ENCODE peak calls at places on chromosomes 5 and 9, in eight cellular contexts. One of them, this sample, is unnamed.

GRCh38 chr9:33250458-33250995 is 10.6 kb downstream of the SPINK4 start:
- DNase-seq in mammary epithelial cell: peak
- DNase-seq in osteoblast: peak
- DNase-seq in cardiac fibroblast: peak
- DNase-seq in colonic mucosa: no peak
- DNase-seq in MM.1S: peak
- DNase-seq in brain microvascular endothelial cell: peak
- DNase-seq in lower leg skin: no peak
- DNase-seq in this sample: peak

GRCh38 chr5:89043676-89044075 is 160.7 kb upstream of the MEF2C start:
- DNase-seq in cardiac fibroblast: peak
- DNase-seq in brain microvascular endothelial cell: peak
- DNase-seq in MM.1S: peak
- DNase-seq in lower leg skin: no peak
- DNase-seq in osteoblast: no peak
- DNase-seq in colonic mucosa: no peak
- DNase-seq in mammary epithelial cell: peak
- DNase-seq in this sample: peak

GRCh38 chr5:151675225-151675955 is 11.3 kb downstream of the SPARC start:
- DNase-seq in osteoblast: no peak
- DNase-seq in MM.1S: no peak
- DNase-seq in mammary epithelial cell: no peak
- DNase-seq in brain microvascular endothelial cell: no peak
- DNase-seq in lower leg skin: no peak
- DNase-seq in cardiac fibroblast: peak
- DNase-seq in colonic mucosa: no peak
- DNase-seq in this sample: no peak

GRCh38 chr9:78863531-78863930 is 566.6 kb downstream of the PSAT1 start:
- DNase-seq in MM.1S: no peak
- DNase-seq in lower leg skin: no peak
- DNase-seq in osteoblast: no peak
- DNase-seq in colonic mucosa: no peak
- DNase-seq in brain microvascular endothelial cell: no peak
- DNase-seq in cardiac fibroblast: no peak
- DNase-seq in mammary epithelial cell: peak
- DNase-seq in this sample: no peak

GRCh38 chr5:131195696-131196095 is 25.0 kb downstream of the LYRM7 start:
- DNase-seq in mammary epithelial cell: no peak
- DNase-seq in cardiac fibroblast: no peak
- DNase-seq in osteoblast: no peak
- DNase-seq in lower leg skin: no peak
- DNase-seq in brain microvascular endothelial cell: no peak
- DNase-seq in colonic mucosa: no peak
- DNase-seq in MM.1S: no peak
- DNase-seq in this sample: no peak

GRCh38 chr9:21605489-21605931 is 123.4 kb upstream of the IFNE start:
- DNase-seq in osteoblast: peak
- DNase-seq in colonic mucosa: no peak
- DNase-seq in mammary epithelial cell: peak
- DNase-seq in brain microvascular endothelial cell: no peak
- DNase-seq in lower leg skin: no peak
- DNase-seq in MM.1S: no peak
- DNase-seq in cardiac fibroblast: peak
- DNase-seq in this sample: no peak

GRCh38 chr5:120684749-120685415 is 220.8 kb downstream of the PRR16 start:
- DNase-seq in colonic mucosa: no peak
- DNase-seq in MM.1S: no peak
- DNase-seq in lower leg skin: no peak
- DNase-seq in brain microvascular endothelial cell: no peak
- DNase-seq in osteoblast: peak
- DNase-seq in cardiac fibroblast: peak
- DNase-seq in mammary epithelial cell: no peak
- DNase-seq in this sample: no peak

GRCh38 chr9:137685886-137686420 is 67.1 kb downstream of the EHMT1 start:
- DNase-seq in lower leg skin: no peak
- DNase-seq in osteoblast: peak
- DNase-seq in MM.1S: no peak
- DNase-seq in brain microvascular endothelial cell: no peak
- DNase-seq in cardiac fibroblast: no peak
- DNase-seq in colonic mucosa: no peak
- DNase-seq in mammary epithelial cell: no peak
- DNase-seq in this sample: no peak

GRCh38 chr9:135225619-135226228 is 138.3 kb downstream of the OLFM1 start:
- DNase-seq in brain microvascular endothelial cell: no peak
- DNase-seq in MM.1S: no peak
- DNase-seq in cardiac fibroblast: no peak
- DNase-seq in lower leg skin: no peak
- DNase-seq in mammary epithelial cell: no peak
- DNase-seq in colonic mucosa: no peak
- DNase-seq in osteoblast: no peak
- DNase-seq in this sample: no peak

GRCh38 chr5:63121471-63121870 is 542.9 kb downstream of the LRRC70 start:
- DNase-seq in cardiac fibroblast: no peak
- DNase-seq in MM.1S: no peak
- DNase-seq in mammary epithelial cell: no peak
- DNase-seq in brain microvascular endothelial cell: no peak
- DNase-seq in lower leg skin: no peak
- DNase-seq in colonic mucosa: no peak
- DNase-seq in osteoblast: no peak
- DNase-seq in this sample: no peak

GRCh38 chr5:1175015-1175414 is 26.4 kb upstream of the SLC6A19 start:
- DNase-seq in cardiac fibroblast: no peak
- DNase-seq in brain microvascular endothelial cell: no peak
- DNase-seq in mammary epithelial cell: no peak
- DNase-seq in MM.1S: no peak
- DNase-seq in lower leg skin: no peak
- DNase-seq in osteoblast: no peak
- DNase-seq in colonic mucosa: no peak
- DNase-seq in this sample: no peak
- TF ChIP-seq CTCF in cardiac fibroblast: no peak
- TF ChIP-seq CTCF in brain microvascular endothelial cell: no peak
- TF ChIP-seq CTCF in mammary epithelial cell: no peak
- TF ChIP-seq CTCF in MM.1S: no peak
- TF ChIP-seq CTCF in lower leg skin: no peak
- TF ChIP-seq CTCF in osteoblast: no peak
- TF ChIP-seq CTCF in colonic mucosa: no peak
- TF ChIP-seq CTCF in this sample: no peak

DNA sequence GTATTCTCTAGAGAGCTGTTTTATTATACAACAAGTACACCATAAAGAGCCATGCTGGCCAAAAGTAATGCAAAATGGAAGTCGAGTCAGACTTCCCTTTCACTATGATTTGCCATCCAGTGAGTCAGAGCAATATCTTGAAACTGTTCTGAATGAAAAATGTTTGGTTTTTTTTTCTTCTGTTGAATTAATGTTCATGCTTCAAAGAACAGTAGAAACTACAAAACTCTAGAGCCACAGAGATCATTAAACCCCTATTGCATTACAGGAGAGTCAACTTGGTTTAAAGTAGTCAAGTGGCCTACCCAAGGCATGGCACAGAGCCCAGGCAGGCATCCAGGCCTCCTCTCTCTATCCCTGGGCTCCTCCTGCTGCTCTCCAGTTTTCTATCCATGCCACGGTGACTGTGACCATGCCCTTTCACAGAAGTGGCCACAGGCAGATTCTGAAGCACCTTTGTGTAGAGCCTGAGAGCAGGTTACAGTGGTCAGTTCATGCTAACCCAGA is 358.9 kb downstream of the DEPDC1B start:
- DNase-seq in mammary epithelial cell: no peak
- DNase-seq in brain microvascular endothelial cell: no peak
- DNase-seq in cardiac fibroblast: no peak
- DNase-seq in MM.1S: no peak
- DNase-seq in lower leg skin: no peak
- DNase-seq in colonic mucosa: no peak
- DNase-seq in osteoblast: no peak
- DNase-seq in this sample: no peak
- H3K4me3 ChIP-seq in mammary epithelial cell: no peak
- H3K4me3 ChIP-seq in brain microvascular endothelial cell: no peak
- H3K4me3 ChIP-seq in cardiac fibroblast: no peak
- H3K4me3 ChIP-seq in MM.1S: no peak
- H3K4me3 ChIP-seq in lower leg skin: no peak
- H3K4me3 ChIP-seq in colonic mucosa: no peak
- H3K4me3 ChIP-seq in osteoblast: no peak
- H3K4me3 ChIP-seq in this sample: no peak

DNA sequence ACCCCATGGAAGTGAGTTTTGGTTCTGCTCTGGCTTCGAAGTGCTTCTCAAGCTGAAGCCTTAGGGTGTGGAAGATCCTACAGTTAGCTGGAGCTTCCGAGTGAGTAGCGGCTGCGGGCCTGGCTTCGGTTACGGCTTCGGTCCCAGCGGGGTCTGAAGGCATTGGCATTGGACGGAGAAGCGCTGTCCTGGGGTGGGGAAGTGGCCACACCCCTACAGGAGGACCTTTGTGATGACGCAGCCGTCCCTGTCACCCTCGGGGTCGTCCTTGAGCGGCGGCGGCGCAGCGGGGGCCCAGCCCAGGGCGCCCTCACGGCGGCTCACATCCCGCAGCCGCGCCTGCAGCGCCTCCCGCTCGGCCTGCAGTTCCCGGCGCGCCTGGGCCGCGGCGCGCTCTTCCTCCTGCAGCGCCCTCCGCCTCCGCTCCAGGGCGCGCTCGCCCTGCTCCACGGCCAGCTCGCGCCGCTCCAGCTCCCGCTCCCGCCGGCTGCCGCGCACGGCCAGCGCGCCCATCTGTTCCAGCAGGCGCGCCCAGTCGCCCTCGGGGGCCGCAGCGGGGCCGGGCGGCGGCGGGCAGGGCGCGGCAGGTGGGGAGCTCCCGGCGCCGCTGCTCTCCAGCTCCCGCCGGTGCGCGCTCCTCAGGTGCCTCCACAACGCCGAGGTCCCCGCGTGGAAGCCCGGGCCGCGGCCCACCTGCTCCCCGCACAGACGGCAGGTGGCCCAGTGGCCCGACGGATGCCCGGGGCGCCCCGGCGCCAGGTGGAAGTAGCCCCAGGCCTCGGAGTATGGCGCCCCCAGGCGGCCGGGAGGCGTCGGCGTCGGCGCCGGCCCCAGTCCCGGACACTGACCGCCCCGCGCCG is 9.9 kb downstream of the ZBED3 start:
- DNase-seq in mammary epithelial cell: peak
- DNase-seq in cardiac fibroblast: peak
- DNase-seq in lower leg skin: no peak
- DNase-seq in osteoblast: peak
- DNase-seq in brain microvascular endothelial cell: peak
- DNase-seq in MM.1S: no peak
- DNase-seq in colonic mucosa: peak
- DNase-seq in this sample: peak
- TF ChIP-seq CTCF in mammary epithelial cell: peak
- TF ChIP-seq CTCF in cardiac fibroblast: peak
- TF ChIP-seq CTCF in lower leg skin: no peak
- TF ChIP-seq CTCF in osteoblast: peak
- TF ChIP-seq CTCF in brain microvascular endothelial cell: peak
- TF ChIP-seq CTCF in MM.1S: peak
- TF ChIP-seq CTCF in colonic mucosa: peak
- TF ChIP-seq CTCF in this sample: peak

DNA sequence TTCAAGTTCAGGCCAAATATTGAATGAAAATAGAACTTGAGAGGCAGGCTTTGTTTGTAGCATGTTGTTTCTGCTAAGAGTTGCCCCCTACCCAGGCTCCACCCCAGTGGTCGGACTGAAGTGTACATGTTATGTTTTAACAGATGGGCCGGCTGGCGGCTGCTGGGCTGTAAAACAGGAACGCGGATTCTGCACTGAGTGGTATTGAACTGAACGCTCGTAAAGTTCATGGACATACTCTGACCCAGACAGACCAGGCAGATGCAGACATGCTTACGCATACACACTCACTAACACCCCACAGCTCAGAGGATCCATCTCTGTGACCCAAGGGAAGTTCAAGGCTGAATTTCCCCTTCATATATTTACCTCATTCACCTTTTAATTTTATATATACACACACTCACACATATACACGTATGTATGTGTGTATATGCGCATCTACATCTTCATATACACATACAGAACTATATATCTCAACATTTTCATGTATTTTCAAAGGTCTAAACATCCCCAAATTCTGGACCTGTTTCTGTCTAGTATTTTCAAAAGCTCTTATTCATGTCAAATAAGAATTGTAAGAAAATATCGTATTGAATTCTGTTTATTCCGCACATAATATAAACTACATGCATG is 1.4 kb downstream of the MARCHF3 start:
- DNase-seq in colonic mucosa: peak
- DNase-seq in brain microvascular endothelial cell: peak
- DNase-seq in MM.1S: no peak
- DNase-seq in lower leg skin: no peak
- DNase-seq in mammary epithelial cell: no peak
- DNase-seq in cardiac fibroblast: peak
- DNase-seq in osteoblast: no peak
- DNase-seq in this sample: no peak
- H3K4me3 ChIP-seq in colonic mucosa: peak
- H3K4me3 ChIP-seq in brain microvascular endothelial cell: peak
- H3K4me3 ChIP-seq in MM.1S: peak
- H3K4me3 ChIP-seq in lower leg skin: no peak
- H3K4me3 ChIP-seq in mammary epithelial cell: no peak
- H3K4me3 ChIP-seq in cardiac fibroblast: peak
- H3K4me3 ChIP-seq in osteoblast: peak
- H3K4me3 ChIP-seq in this sample: no peak

GRCh38 chr5:111733571-111733970 is 23.4 kb downstream of the NREP start:
- DNase-seq in mammary epithelial cell: no peak
- DNase-seq in MM.1S: no peak
- DNase-seq in osteoblast: no peak
- DNase-seq in lower leg skin: no peak
- DNase-seq in brain microvascular endothelial cell: no peak
- DNase-seq in cardiac fibroblast: no peak
- DNase-seq in colonic mucosa: no peak
- DNase-seq in this sample: no peak

GRCh38 chr5:111731638-111732037 is 25.4 kb downstream of the NREP start:
- DNase-seq in MM.1S: no peak
- DNase-seq in colonic mucosa: no peak
- DNase-seq in mammary epithelial cell: no peak
- DNase-seq in osteoblast: no peak
- DNase-seq in brain microvascular endothelial cell: no peak
- DNase-seq in lower leg skin: no peak
- DNase-seq in cardiac fibroblast: no peak
- DNase-seq in this sample: no peak

GRCh38 chr5:111735829-111736228 is 21.2 kb downstream of the NREP start:
- DNase-seq in osteoblast: peak
- DNase-seq in cardiac fibroblast: peak
- DNase-seq in MM.1S: no peak
- DNase-seq in mammary epithelial cell: peak
- DNase-seq in lower leg skin: peak
- DNase-seq in brain microvascular endothelial cell: peak
- DNase-seq in colonic mucosa: peak
- DNase-seq in this sample: peak

GRCh38 chr5:111734597-111734996 is 22.4 kb downstream of the NREP start:
- DNase-seq in mammary epithelial cell: no peak
- DNase-seq in cardiac fibroblast: no peak
- DNase-seq in MM.1S: no peak
- DNase-seq in lower leg skin: no peak
- DNase-seq in osteoblast: no peak
- DNase-seq in brain microvascular endothelial cell: no peak
- DNase-seq in colonic mucosa: no peak
- DNase-seq in this sample: no peak

DNA sequence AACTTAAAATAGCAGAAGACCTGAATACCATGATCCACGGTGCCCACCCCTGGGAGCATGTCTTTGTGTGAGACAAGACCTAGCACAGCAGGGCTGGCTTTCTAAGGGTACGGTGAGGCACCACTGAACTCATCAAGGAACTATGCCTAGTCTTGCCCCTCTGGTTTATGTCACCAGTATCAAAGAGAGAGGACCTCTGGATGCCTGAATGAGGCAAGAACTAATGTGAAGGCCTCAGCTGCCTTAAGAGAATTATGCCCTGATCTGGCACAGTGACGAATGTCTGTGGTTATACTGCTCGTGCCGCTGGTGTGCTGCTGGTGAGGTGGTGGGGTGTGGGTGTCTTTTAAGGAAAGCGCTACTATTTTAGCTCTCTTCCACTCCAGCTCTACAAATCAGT is 23.0 kb downstream of the NREP start:
- DNase-seq in brain microvascular endothelial cell: peak
- DNase-seq in MM.1S: no peak
- DNase-seq in lower leg skin: no peak
- DNase-seq in osteoblast: peak
- DNase-seq in cardiac fibroblast: peak
- DNase-seq in colonic mucosa: no peak
- DNase-seq in mammary epithelial cell: peak
- DNase-seq in this sample: peak
- TF ChIP-seq CTCF in brain microvascular endothelial cell: no peak
- TF ChIP-seq CTCF in MM.1S: no peak
- TF ChIP-seq CTCF in lower leg skin: no peak
- TF ChIP-seq CTCF in osteoblast: no peak
- TF ChIP-seq CTCF in cardiac fibroblast: no peak
- TF ChIP-seq CTCF in colonic mucosa: no peak
- TF ChIP-seq CTCF in mammary epithelial cell: no peak
- TF ChIP-seq CTCF in this sample: no peak

This sample was measured in epithelial cell of esophagus.